ENCODE peak calls at places on chromosomes 12 and 14, in five cellular contexts. H is A549, Y is H1, Q is IMR-90, M is K562. L is an unnamed sample.

GRCh38 chr14:64035143-64035542 is 182.3 kb downstream of the SYNE2 start:
- DNase-seq in Q (peak), M (no peak), H (no peak), Y (no peak), L (no peak)

GRCh38 chr12:46386360-46386867 is 13.8 kb upstream of the SLC38A2 start:
- DNase-seq in H (no peak), Y (no peak), Q (peak), M (no peak), L (peak)

GRCh38 chr12:3747543-3747942 is 5.4 kb downstream of the CRACR2A start:
- DNase-seq in M (no peak), H (no peak), Q (no peak), Y (peak), L (no peak)

GRCh38 chr14:71726639-71727085 is 205.6 kb upstream of the RGS6 start:
- DNase-seq in Q (no peak), M (no peak), Y (no peak), H (no peak), L (no peak)

GRCh38 chr14:54776361-54777001 is 126.1 kb downstream of the GCH1 start:
- DNase-seq in H (no peak), M (no peak), Y (no peak), Q (peak), L (no peak)

GRCh38 chr12:108033091-108033490 is 96.0 kb upstream of the WSCD2 start:
- DNase-seq in M (no peak), Q (no peak), Y (no peak), H (no peak), L (no peak)

GRCh38 chr12:76337583-76337982 is 10.6 kb downstream of the BBS10 start:
- DNase-seq in H (no peak), Q (peak), M (no peak), Y (no peak), L (no peak)

GRCh38 chr12:88063375-88063774 is 34.2 kb upstream of the C12orf50 start:
- DNase-seq in H (no peak), Q (peak), M (no peak), Y (no peak), L (no peak)

GRCh38 chr14:22824711-22825359 is 4.9 kb upstream of the MRPL52 start:
- DNase-seq in M (peak), Y (no peak), Q (peak), H (peak), L (peak)

GRCh38 chr12:29691146-29691854 is 92.4 kb downstream of the TMTC1 start:
- DNase-seq in Q (no peak), H (no peak), M (no peak), Y (no peak), L (no peak)

GRCh38 chr14:45698462-45699134 is 445.6 kb upstream of the MIS18BP1 start:
- DNase-seq in M (no peak), Q (no peak), H (no peak), Y (no peak), L (no peak)

DNA sequence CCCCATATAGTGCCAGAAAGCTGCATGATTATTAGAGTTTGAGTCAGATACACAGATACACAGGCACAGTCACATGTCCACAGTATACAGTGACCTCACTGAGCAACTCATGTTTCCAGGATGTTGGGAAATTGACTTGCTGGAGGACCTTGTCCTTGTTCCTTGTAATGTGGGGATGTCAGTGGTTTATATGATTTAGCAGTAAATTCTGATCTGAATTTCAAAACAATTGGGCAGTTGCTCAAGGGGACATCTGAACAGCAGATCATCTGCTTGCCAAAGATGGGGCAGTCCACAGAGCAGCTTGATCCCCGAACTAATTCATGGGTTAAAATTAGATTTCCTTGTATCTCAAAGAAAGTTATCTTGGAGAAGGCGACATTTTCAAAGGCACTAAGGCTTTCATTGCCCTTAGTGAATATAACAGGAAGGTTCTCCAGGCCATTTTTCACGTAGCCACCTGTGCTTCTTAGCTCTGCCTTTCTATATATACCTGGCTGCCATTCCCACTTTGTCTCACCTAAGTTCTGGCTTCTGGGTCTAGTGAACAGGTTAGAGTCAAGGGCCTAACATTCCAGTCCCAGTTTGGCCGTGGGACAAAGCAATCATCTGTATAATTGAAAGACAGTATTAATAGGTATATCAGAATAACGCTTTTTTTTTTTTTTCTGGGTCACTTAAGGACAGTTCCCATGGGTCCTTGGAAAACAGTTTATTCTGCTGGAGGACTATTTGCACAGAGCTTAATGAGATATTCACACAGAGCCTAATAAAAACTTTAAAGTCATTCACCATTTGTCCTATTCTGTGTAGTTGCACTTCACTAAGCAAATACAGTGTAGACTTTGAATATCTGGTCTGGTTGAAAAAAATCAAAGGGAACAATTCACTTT is 64.9 kb upstream of the STRN3 start:
- DNase-seq in Q (peak), Y (no peak), H (peak), M (no peak), L (peak)
- TF ChIP-seq MAFK in Q (no peak), Y (no peak), H (no peak), M (no peak), L (peak)

DNA sequence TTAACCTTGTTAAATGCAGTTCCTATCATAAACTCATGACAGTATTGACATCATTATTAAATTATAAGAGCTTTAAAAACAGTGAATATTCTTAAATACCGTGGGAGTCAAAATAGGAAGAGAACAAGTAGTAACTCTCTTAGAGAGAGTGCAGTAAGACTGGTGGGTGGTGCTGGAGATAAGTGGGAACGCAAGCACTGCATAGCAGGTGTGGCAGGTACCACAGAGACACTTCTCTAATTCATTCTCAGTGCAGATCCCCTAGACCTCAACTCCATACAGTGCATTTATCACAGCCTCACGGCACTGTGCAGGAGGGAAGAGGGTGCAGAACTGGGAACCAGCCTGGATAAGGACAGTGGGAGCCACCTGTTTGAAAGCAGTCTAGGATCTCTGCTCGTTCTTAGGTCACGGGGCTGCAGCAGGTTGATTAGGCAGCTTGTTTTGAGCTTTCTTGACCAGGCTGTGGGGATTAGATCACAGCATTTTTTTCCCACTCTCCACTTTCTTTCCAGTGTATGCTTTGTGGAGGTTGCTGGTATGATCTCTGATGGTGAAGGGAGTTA is 165.6 kb downstream of the PRKCH start:
- DNase-seq in M (no peak), Q (no peak), Y (no peak), H (no peak), L (no peak)
- TF ChIP-seq MAFK in M (no peak), Q (no peak), Y (no peak), H (no peak), L (no peak)

DNA sequence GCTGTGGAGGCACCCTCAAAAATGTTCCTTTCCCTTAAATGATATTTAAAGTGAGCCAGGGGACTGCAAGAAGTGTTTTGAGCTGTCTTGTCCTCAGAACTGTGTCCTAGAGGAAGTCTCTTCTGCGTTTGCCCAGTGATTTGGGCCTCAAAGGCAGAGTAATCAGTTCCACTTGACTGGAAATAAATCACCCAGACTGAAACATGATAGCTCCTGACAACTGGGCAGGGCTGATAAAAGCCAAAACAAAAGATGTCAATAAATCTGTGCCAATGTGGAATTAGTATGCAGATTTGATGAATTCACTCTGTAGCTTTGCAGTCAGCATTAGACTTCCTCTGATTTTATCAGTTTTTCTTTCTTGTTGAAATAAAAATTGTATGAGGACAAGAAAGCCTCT is 180.6 kb downstream of the ERC1 start:
- DNase-seq in H (no peak), Y (no peak), M (no peak), Q (no peak), L (no peak)
- TF ChIP-seq MAFK in H (no peak), Y (no peak), M (no peak), Q (no peak), L (no peak)

GRCh38 chr12:113850309-113851056 is 115.6 kb downstream of the RBM19 start:
- DNase-seq in Q (peak), M (no peak), H (no peak), Y (no peak), L (no peak)

GRCh38 chr12:113846883-113847282 is 119.2 kb downstream of the RBM19 start:
- DNase-seq in Q (no peak), Y (no peak), M (no peak), H (no peak), L (no peak)

GRCh38 chr12:113844495-113845175 is 121.5 kb downstream of the RBM19 start:
- DNase-seq in Y (no peak), M (no peak), Q (no peak), H (no peak), L (no peak)

GRCh38 chr12:113846275-113846674 is 119.8 kb downstream of the RBM19 start:
- DNase-seq in Q (peak), Y (no peak), M (no peak), H (no peak), L (no peak)

GRCh38 chr12:113847856-113848255 is 118.3 kb downstream of the RBM19 start:
- DNase-seq in Q (no peak), H (no peak), Y (no peak), M (no peak), L (no peak)
- TF ChIP-seq MAFK in Q (no peak), H (no peak), Y (no peak), M (no peak), L (no peak)

DNA sequence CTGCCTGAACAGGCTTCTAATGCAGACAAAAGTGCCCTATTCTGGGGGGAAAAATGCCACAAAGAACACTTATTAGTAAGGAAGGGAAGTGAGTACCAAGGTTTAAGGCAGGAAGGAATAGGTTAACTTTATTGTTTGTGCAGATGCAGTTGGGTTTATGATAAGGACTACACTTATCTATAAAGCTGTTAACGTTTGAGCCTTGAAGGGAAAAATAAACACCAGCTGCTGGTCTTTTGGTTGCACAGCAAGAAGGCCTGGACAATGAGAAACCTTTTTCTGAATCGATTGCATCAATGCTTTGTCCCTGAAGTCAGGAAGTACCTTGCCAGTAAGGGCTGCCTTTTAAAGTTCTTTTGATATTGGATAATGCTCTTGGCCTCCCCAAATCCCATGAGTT is 407.8 kb downstream of the ATP23 start:
- DNase-seq in Q (peak), H (no peak), M (no peak), Y (no peak), L (no peak)
- TF ChIP-seq MAFK in Q (no peak), H (no peak), M (no peak), Y (no peak), L (no peak)

GRCh38 chr12:120583478-120584030 is 2.4 kb upstream of the POP5 start:
- DNase-seq in Q (peak), M (peak), Y (peak), H (peak), L (peak)

GRCh38 chr12:120581998-120582397 is 796 bp upstream of the POP5 start:
- DNase-seq in Q (peak), Y (no peak), M (no peak), H (no peak), L (no peak)

GRCh38 chr12:120586216-120586615 is 5.0 kb upstream of the POP5 start:
- DNase-seq in H (no peak), Q (no peak), Y (no peak), M (no peak), L (no peak)

GRCh38 chr12:120586860-120587259 is 5.7 kb upstream of the POP5 start:
- DNase-seq in Y (no peak), M (no peak), Q (no peak), H (no peak), L (no peak)

DNA sequence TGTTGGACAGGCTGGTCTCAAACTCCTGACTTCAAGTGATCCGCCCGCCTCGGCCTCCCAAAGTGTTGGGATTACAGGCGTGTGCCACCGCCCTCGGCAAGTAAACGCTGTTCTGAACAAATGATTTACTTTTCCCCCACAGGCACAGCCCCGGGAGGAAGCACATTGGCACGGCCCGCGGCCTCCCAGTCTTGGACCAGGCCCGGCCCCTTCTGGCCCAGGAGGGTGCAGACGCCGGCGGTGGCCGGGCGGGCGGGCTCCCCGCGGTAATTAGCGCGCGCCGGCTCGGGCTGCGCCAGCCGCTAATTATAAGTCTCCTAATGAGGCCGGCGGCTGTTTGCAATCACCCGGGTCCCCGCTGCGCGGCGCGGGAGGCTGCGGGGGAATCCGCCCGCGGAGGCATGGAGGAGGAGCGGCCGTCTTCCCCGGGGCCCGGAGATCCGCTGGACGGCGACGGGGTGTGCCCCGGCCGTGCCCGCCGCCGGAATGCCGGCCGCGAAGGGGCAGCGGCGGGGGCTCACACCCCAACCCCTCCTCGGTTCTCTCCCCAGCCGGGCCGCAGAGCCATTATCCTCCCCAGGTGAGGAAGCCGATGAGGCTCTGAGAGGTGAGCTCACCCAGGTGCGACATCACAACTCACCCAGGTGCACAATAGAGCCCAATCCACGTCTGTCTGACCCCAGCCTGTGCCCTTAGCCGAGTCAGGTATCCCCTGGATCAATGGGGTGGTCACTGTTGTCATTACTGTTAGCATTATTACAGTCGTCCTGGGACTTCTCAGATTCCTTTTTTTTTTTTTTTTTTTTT is 3.3 kb upstream of the POP5 start:
- DNase-seq in Q (no peak), Y (peak), M (peak), H (peak), L (no peak)
- TF ChIP-seq MAFK in Q (no peak), Y (no peak), M (no peak), H (no peak), L (no peak)

DNA sequence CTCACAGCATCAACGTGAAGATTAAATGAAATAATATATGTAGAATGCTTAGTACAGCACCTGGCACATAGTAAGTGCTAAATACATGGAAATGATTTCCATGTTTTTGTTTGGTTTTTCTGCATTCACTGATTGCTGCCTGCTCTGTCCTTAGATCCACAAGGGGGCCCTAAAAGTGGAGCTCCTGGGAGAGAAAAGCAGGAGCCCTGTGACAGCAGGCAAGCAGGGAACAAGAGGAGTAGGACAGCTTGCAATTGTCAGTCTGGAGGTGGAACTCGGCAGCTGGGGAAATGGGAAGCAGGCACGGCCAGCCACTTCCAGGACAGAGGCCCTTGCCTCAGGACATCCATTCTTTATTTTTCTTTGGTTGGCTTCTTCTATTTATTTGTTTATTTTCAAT is 292.9 kb downstream of the BMP4 start:
- DNase-seq in Y (peak), Q (peak), H (peak), M (no peak), L (peak)
- TF ChIP-seq MAFK in Y (no peak), Q (no peak), H (no peak), M (no peak), L (no peak)

DNA sequence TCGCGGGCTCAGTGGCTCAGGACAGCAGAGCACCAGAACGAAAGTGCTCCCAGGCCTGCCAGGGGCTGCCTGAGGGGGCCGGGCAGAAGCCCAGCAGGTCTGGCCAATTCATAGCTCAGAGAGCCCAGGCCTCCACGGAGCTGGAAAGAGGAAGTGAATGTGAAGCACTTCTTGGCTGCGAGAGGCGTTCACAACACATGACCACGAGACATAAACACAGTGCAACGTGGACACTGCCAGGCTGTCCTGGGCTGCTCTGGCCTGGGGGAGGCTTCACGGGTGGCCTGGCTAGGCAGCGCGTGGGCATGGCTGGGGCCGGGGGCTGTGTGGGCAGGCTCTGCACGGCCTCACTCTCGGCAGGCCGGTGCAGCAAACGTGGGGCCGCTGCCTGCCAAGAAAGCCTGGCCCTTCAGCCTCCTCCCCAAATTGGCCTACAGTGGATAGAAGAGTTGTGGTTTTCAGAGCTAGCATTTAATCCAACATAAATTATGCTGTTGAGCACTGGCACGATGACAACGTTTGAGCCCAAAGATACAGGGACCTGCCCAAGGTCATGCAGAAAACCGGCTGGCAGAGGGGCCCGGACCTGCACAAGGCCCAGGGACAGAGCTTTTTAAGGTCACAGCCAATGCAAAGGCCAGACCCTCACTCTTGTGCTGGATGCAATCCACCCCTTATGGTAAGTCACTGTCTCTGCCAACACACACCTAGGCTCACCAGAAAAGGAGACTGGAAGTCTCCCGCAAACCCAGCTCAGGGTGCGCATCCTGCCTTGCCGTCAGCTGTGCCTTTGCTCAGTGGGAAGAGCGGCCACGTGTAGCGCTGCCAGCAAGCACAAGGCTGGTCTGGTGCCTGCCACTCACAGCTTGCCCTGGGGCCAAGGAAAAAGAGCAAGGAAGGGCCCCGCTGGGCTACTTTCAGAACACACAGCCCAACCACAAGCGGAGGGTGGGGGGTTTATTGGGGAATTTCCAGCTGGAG is 8.6 kb downstream of the SLC25A29 start:
- DNase-seq in Q (peak), Y (no peak), H (no peak), M (no peak), L (no peak)
- TF ChIP-seq MAFK in Q (no peak), Y (no peak), H (no peak), M (no peak), L (no peak)

DNA sequence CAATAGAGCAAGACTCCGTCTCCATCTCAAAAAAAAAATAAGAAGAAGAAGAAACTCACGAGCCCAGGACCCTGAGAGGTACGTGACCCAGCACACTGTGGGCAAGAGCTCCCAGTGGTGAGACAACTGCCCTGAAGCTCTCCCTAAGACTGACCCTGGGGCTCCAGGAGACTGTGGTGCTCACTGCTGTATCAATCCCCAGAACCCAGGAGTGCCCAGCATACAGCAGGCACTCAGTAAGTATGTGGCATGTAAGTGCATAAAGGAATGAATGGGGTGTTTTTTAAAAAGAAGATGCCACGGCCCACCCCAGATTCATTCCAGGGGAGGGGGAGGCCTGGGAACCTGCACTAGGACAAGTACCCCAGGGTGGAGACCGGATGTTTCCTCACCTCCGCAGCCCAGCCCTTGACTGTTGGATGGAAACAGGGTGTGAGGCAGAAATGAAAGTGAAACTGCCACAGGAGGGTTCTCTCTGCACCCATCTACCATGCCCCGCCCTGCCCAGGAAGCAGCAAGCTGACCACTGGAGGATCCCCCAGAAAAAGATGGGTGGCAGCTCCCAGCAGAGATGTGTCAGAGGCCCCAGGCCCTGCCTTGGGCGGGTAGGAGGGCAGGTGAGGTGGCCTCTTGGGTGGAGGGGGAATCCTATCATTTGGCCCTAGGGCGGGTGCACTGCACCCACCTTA is 12.2 kb downstream of the ITPK1 start:
- DNase-seq in M (no peak), Y (no peak), H (no peak), Q (no peak), L (no peak)
- TF ChIP-seq MAFK in M (no peak), Y (no peak), H (no peak), Q (no peak), L (no peak)

L was measured in HepG2.